ENCODE peak calls at places on chromosomes 16 and 17, in nine cellular contexts. One of them, this sample, is unnamed.

GRCh38 chr17:6910987-6911603 is 79.6 kb upstream of the TEKT1 start:
- DNase-seq in fibroblast of pulmonary artery: peak; percentile 68
- DNase-seq in stimulated activated CD4-positive, alpha-beta T cell treated with anti-CD3 and anti-CD28 coated beads, Interleukin-2, amount 100 ng/mL, for 48 hours: no peak
- DNase-seq in left colon: no peak
- DNase-seq in germinal center: peak; percentile 18
- DNase-seq in Calu3: no peak
- DNase-seq in amniotic stem cell: peak; percentile 40
- DNase-seq in GOT3: no peak
- DNase-seq in activated B cell treated with CpG ODN at 0.5 μM for 24 hours: no peak
- DNase-seq in this sample: no peak

GRCh38 chr17:42783062-42783777 is 2.8 kb downstream of the WNK4 start:
- DNase-seq in activated B cell treated with CpG ODN at 0.5 μM for 24 hours: no peak
- DNase-seq in left colon: no peak
- DNase-seq in stimulated activated CD4-positive, alpha-beta T cell treated with anti-CD3 and anti-CD28 coated beads, Interleukin-2, amount 100 ng/mL, for 48 hours: no peak
- DNase-seq in GOT3: no peak
- DNase-seq in Calu3: no peak
- DNase-seq in fibroblast of pulmonary artery: peak; percentile 86
- DNase-seq in amniotic stem cell: peak; percentile 29
- DNase-seq in germinal center: no peak
- DNase-seq in this sample: no peak

GRCh38 chr17:7380855-7381683 is at the start of gene TNK1:
- DNase-seq in fibroblast of pulmonary artery: no peak
- DNase-seq in activated B cell treated with CpG ODN at 0.5 μM for 24 hours: no peak
- DNase-seq in GOT3: no peak
- DNase-seq in germinal center: no peak
- DNase-seq in Calu3: peak; percentile 52
- DNase-seq in stimulated activated CD4-positive, alpha-beta T cell treated with anti-CD3 and anti-CD28 coated beads, Interleukin-2, amount 100 ng/mL, for 48 hours: no peak
- DNase-seq in amniotic stem cell: no peak
- DNase-seq in left colon: peak; percentile 85
- DNase-seq in this sample: no peak

GRCh38 chr16:72371307-72372081 is 199.5 kb upstream of the PMFBP1 start:
- DNase-seq in germinal center: no peak
- DNase-seq in fibroblast of pulmonary artery: peak; percentile 29
- DNase-seq in stimulated activated CD4-positive, alpha-beta T cell treated with anti-CD3 and anti-CD28 coated beads, Interleukin-2, amount 100 ng/mL, for 48 hours: no peak
- DNase-seq in activated B cell treated with CpG ODN at 0.5 μM for 24 hours: no peak
- DNase-seq in amniotic stem cell: no peak
- DNase-seq in left colon: no peak
- DNase-seq in Calu3: peak; percentile 37
- DNase-seq in GOT3: no peak
- DNase-seq in this sample: no peak

GRCh38 chr17:9132291-9132690 is 111.0 kb downstream of the NTN1 start:
- DNase-seq in Calu3: no peak
- DNase-seq in fibroblast of pulmonary artery: no peak
- DNase-seq in GOT3: no peak
- DNase-seq in stimulated activated CD4-positive, alpha-beta T cell treated with anti-CD3 and anti-CD28 coated beads, Interleukin-2, amount 100 ng/mL, for 48 hours: no peak
- DNase-seq in germinal center: no peak
- DNase-seq in left colon: no peak
- DNase-seq in amniotic stem cell: no peak
- DNase-seq in activated B cell treated with CpG ODN at 0.5 μM for 24 hours: no peak
- DNase-seq in this sample: no peak

GRCh38 chr16:27400751-27401620 is 988 bp upstream of the IL21R start:
- DNase-seq in Calu3: no peak
- DNase-seq in amniotic stem cell: no peak
- DNase-seq in left colon: no peak
- DNase-seq in activated B cell treated with CpG ODN at 0.5 μM for 24 hours: no peak
- DNase-seq in germinal center: no peak
- DNase-seq in fibroblast of pulmonary artery: peak; percentile 38
- DNase-seq in GOT3: no peak
- DNase-seq in stimulated activated CD4-positive, alpha-beta T cell treated with anti-CD3 and anti-CD28 coated beads, Interleukin-2, amount 100 ng/mL, for 48 hours: no peak
- DNase-seq in this sample: no peak

GRCh38 chr16:88629835-88630234 is 8.5 kb upstream of the IL17C start:
- DNase-seq in activated B cell treated with CpG ODN at 0.5 μM for 24 hours: no peak
- DNase-seq in Calu3: no peak
- DNase-seq in germinal center: no peak
- DNase-seq in left colon: no peak
- DNase-seq in amniotic stem cell: no peak
- DNase-seq in fibroblast of pulmonary artery: no peak
- DNase-seq in stimulated activated CD4-positive, alpha-beta T cell treated with anti-CD3 and anti-CD28 coated beads, Interleukin-2, amount 100 ng/mL, for 48 hours: no peak
- DNase-seq in GOT3: no peak
- DNase-seq in this sample: no peak

GRCh38 chr16:65062736-65063583 is 58.9 kb downstream of the CDH11 start:
- DNase-seq in GOT3: no peak
- DNase-seq in stimulated activated CD4-positive, alpha-beta T cell treated with anti-CD3 and anti-CD28 coated beads, Interleukin-2, amount 100 ng/mL, for 48 hours: no peak
- DNase-seq in activated B cell treated with CpG ODN at 0.5 μM for 24 hours: no peak
- DNase-seq in left colon: no peak
- DNase-seq in germinal center: no peak
- DNase-seq in amniotic stem cell: no peak
- DNase-seq in fibroblast of pulmonary artery: no peak
- DNase-seq in Calu3: no peak
- DNase-seq in this sample: no peak

GRCh38 chr16:1244881-1245280 is 4.4 kb downstream of the TPSAB1 start:
- DNase-seq in left colon: no peak
- DNase-seq in stimulated activated CD4-positive, alpha-beta T cell treated with anti-CD3 and anti-CD28 coated beads, Interleukin-2, amount 100 ng/mL, for 48 hours: no peak
- DNase-seq in fibroblast of pulmonary artery: no peak
- DNase-seq in amniotic stem cell: no peak
- DNase-seq in germinal center: no peak
- DNase-seq in GOT3: no peak
- DNase-seq in Calu3: peak; percentile 31
- DNase-seq in activated B cell treated with CpG ODN at 0.5 μM for 24 hours: no peak
- DNase-seq in this sample: no peak

GRCh38 chr17:7858487-7858832 is 657 bp downstream of the CYB5D1 start:
- DNase-seq in fibroblast of pulmonary artery: peak; percentile 50
- DNase-seq in GOT3: no peak
- DNase-seq in Calu3: peak; percentile 57
- DNase-seq in amniotic stem cell: peak; percentile 44
- DNase-seq in activated B cell treated with CpG ODN at 0.5 μM for 24 hours: no peak
- DNase-seq in stimulated activated CD4-positive, alpha-beta T cell treated with anti-CD3 and anti-CD28 coated beads, Interleukin-2, amount 100 ng/mL, for 48 hours: no peak
- DNase-seq in left colon: peak; percentile 56
- DNase-seq in germinal center: peak; percentile 41
- DNase-seq in this sample: no peak

GRCh38 chr16:1154291-1154886 is 1.5 kb downstream of the CACNA1H start:
- DNase-seq in left colon: peak; percentile 49
- DNase-seq in fibroblast of pulmonary artery: no peak
- DNase-seq in Calu3: no peak
- DNase-seq in GOT3: no peak
- DNase-seq in activated B cell treated with CpG ODN at 0.5 μM for 24 hours: no peak
- DNase-seq in amniotic stem cell: no peak
- DNase-seq in stimulated activated CD4-positive, alpha-beta T cell treated with anti-CD3 and anti-CD28 coated beads, Interleukin-2, amount 100 ng/mL, for 48 hours: no peak
- DNase-seq in germinal center: no peak
- DNase-seq in this sample: no peak

GRCh38 chr16:10617662-10618420 is 37.4 kb upstream of the EMP2 start:
- DNase-seq in activated B cell treated with CpG ODN at 0.5 μM for 24 hours: no peak
- DNase-seq in germinal center: no peak
- DNase-seq in GOT3: no peak
- DNase-seq in amniotic stem cell: no peak
- DNase-seq in stimulated activated CD4-positive, alpha-beta T cell treated with anti-CD3 and anti-CD28 coated beads, Interleukin-2, amount 100 ng/mL, for 48 hours: no peak
- DNase-seq in fibroblast of pulmonary artery: no peak
- DNase-seq in Calu3: no peak
- DNase-seq in left colon: no peak
- DNase-seq in this sample: no peak

GRCh38 chr17:76421054-76421427 is 31.9 kb downstream of the UBE2O start:
- DNase-seq in amniotic stem cell: no peak
- DNase-seq in Calu3: no peak
- DNase-seq in left colon: no peak
- DNase-seq in fibroblast of pulmonary artery: peak; percentile 24
- DNase-seq in stimulated activated CD4-positive, alpha-beta T cell treated with anti-CD3 and anti-CD28 coated beads, Interleukin-2, amount 100 ng/mL, for 48 hours: no peak
- DNase-seq in GOT3: no peak
- DNase-seq in activated B cell treated with CpG ODN at 0.5 μM for 24 hours: no peak
- DNase-seq in germinal center: no peak
- DNase-seq in this sample: no peak

GRCh38 chr17:82416771-82417170 is 1.4 kb upstream of the HEXD start:
- DNase-seq in fibroblast of pulmonary artery: no peak
- DNase-seq in stimulated activated CD4-positive, alpha-beta T cell treated with anti-CD3 and anti-CD28 coated beads, Interleukin-2, amount 100 ng/mL, for 48 hours: peak; percentile 14
- DNase-seq in amniotic stem cell: no peak
- DNase-seq in germinal center: no peak
- DNase-seq in GOT3: no peak
- DNase-seq in Calu3: no peak
- DNase-seq in left colon: no peak
- DNase-seq in activated B cell treated with CpG ODN at 0.5 μM for 24 hours: no peak
- DNase-seq in this sample: no peak

GRCh38 chr16:23403547-23403946 is 49.4 kb downstream of the COG7 start:
- DNase-seq in amniotic stem cell: no peak
- DNase-seq in Calu3: no peak
- DNase-seq in GOT3: no peak
- DNase-seq in activated B cell treated with CpG ODN at 0.5 μM for 24 hours: no peak
- DNase-seq in left colon: no peak
- DNase-seq in stimulated activated CD4-positive, alpha-beta T cell treated with anti-CD3 and anti-CD28 coated beads, Interleukin-2, amount 100 ng/mL, for 48 hours: no peak
- DNase-seq in germinal center: no peak
- DNase-seq in fibroblast of pulmonary artery: no peak
- DNase-seq in this sample: no peak

GRCh38 chr16:7211781-7212180 is 120.9 kb upstream of the RBFOX1 start:
- DNase-seq in fibroblast of pulmonary artery: no peak
- DNase-seq in Calu3: no peak
- DNase-seq in stimulated activated CD4-positive, alpha-beta T cell treated with anti-CD3 and anti-CD28 coated beads, Interleukin-2, amount 100 ng/mL, for 48 hours: no peak
- DNase-seq in germinal center: no peak
- DNase-seq in activated B cell treated with CpG ODN at 0.5 μM for 24 hours: no peak
- DNase-seq in amniotic stem cell: no peak
- DNase-seq in GOT3: no peak
- DNase-seq in left colon: no peak
- DNase-seq in this sample: no peak

GRCh38 chr17:6435968-6436367 is 1.0 kb upstream of the AIPL1 start:
- DNase-seq in GOT3: no peak
- DNase-seq in left colon: peak; percentile 41
- DNase-seq in stimulated activated CD4-positive, alpha-beta T cell treated with anti-CD3 and anti-CD28 coated beads, Interleukin-2, amount 100 ng/mL, for 48 hours: peak; percentile 54
- DNase-seq in germinal center: peak; percentile 75
- DNase-seq in amniotic stem cell: peak; percentile 70
- DNase-seq in activated B cell treated with CpG ODN at 0.5 μM for 24 hours: peak; percentile 39
- DNase-seq in fibroblast of pulmonary artery: peak; percentile 76
- DNase-seq in Calu3: peak; percentile 59
- DNase-seq in this sample: peak; percentile 71

GRCh38 chr17:20092973-20093626 is 83.9 kb downstream of the SPECC1 start:
- DNase-seq in germinal center: no peak
- DNase-seq in GOT3: no peak
- DNase-seq in amniotic stem cell: no peak
- DNase-seq in activated B cell treated with CpG ODN at 0.5 μM for 24 hours: no peak
- DNase-seq in fibroblast of pulmonary artery: no peak
- DNase-seq in Calu3: no peak
- DNase-seq in left colon: no peak
- DNase-seq in stimulated activated CD4-positive, alpha-beta T cell treated with anti-CD3 and anti-CD28 coated beads, Interleukin-2, amount 100 ng/mL, for 48 hours: no peak
- DNase-seq in this sample: no peak